ENCODE peak calls at places on chromosomes 5 and 9, in seven cellular contexts. One of them, this sample, is unnamed.

GRCh38 chr5:150829744-150830143 is 16.6 kb upstream of the IRGM start:
- DNase-seq in kidney glomerular epithelial cell: no peak
- DNase-seq in stimulated activated CD8-positive, alpha-beta memory T cell treated with anti-CD3 and anti-CD28 coated beads, Interleukin-7, amount 100 ng/mL, for 24 hours: no peak
- DNase-seq in nucleus accumbens: no peak
- DNase-seq in stimulated activated CD4-positive, alpha-beta T cell treated with anti-CD3 and anti-CD28 coated beads, Interleukin-15, amount 100 ng/mL, for 24 hours: no peak
- DNase-seq in PC-3: no peak
- DNase-seq in hepatocyte: no peak
- DNase-seq in this sample: no peak

GRCh38 chr5:158414333-158414762 is 555.4 kb upstream of the CLINT1 start:
- DNase-seq in kidney glomerular epithelial cell: no peak
- DNase-seq in stimulated activated CD4-positive, alpha-beta T cell treated with anti-CD3 and anti-CD28 coated beads, Interleukin-15, amount 100 ng/mL, for 24 hours: no peak
- DNase-seq in nucleus accumbens: no peak
- DNase-seq in PC-3: no peak
- DNase-seq in hepatocyte: no peak
- DNase-seq in stimulated activated CD8-positive, alpha-beta memory T cell treated with anti-CD3 and anti-CD28 coated beads, Interleukin-7, amount 100 ng/mL, for 24 hours: no peak
- DNase-seq in this sample: no peak

GRCh38 chr9:16811987-16812685 is 58.3 kb downstream of the BNC2 start:
- DNase-seq in PC-3: no peak
- DNase-seq in nucleus accumbens: no peak
- DNase-seq in stimulated activated CD4-positive, alpha-beta T cell treated with anti-CD3 and anti-CD28 coated beads, Interleukin-15, amount 100 ng/mL, for 24 hours: no peak
- DNase-seq in kidney glomerular epithelial cell: no peak
- DNase-seq in stimulated activated CD8-positive, alpha-beta memory T cell treated with anti-CD3 and anti-CD28 coated beads, Interleukin-7, amount 100 ng/mL, for 24 hours: no peak
- DNase-seq in hepatocyte: no peak
- DNase-seq in this sample: no peak

GRCh38 chr5:37771203-37771611 is 68.6 kb downstream of the GDNF start:
- DNase-seq in nucleus accumbens: no peak
- DNase-seq in stimulated activated CD4-positive, alpha-beta T cell treated with anti-CD3 and anti-CD28 coated beads, Interleukin-15, amount 100 ng/mL, for 24 hours: no peak
- DNase-seq in stimulated activated CD8-positive, alpha-beta memory T cell treated with anti-CD3 and anti-CD28 coated beads, Interleukin-7, amount 100 ng/mL, for 24 hours: no peak
- DNase-seq in kidney glomerular epithelial cell: no peak
- DNase-seq in PC-3: no peak
- DNase-seq in hepatocyte: peak
- DNase-seq in this sample: no peak

GRCh38 chr5:132313961-132314432 is 19.8 kb downstream of the SLC22A4 start:
- DNase-seq in nucleus accumbens: no peak
- DNase-seq in kidney glomerular epithelial cell: no peak
- DNase-seq in hepatocyte: no peak
- DNase-seq in stimulated activated CD8-positive, alpha-beta memory T cell treated with anti-CD3 and anti-CD28 coated beads, Interleukin-7, amount 100 ng/mL, for 24 hours: no peak
- DNase-seq in stimulated activated CD4-positive, alpha-beta T cell treated with anti-CD3 and anti-CD28 coated beads, Interleukin-15, amount 100 ng/mL, for 24 hours: no peak
- DNase-seq in PC-3: no peak
- DNase-seq in this sample: no peak

GRCh38 chr5:141664733-141665461 is 13.7 kb upstream of the FCHSD1 start:
- DNase-seq in stimulated activated CD4-positive, alpha-beta T cell treated with anti-CD3 and anti-CD28 coated beads, Interleukin-15, amount 100 ng/mL, for 24 hours: peak
- DNase-seq in stimulated activated CD8-positive, alpha-beta memory T cell treated with anti-CD3 and anti-CD28 coated beads, Interleukin-7, amount 100 ng/mL, for 24 hours: peak
- DNase-seq in hepatocyte: peak
- DNase-seq in kidney glomerular epithelial cell: peak
- DNase-seq in nucleus accumbens: peak
- DNase-seq in PC-3: peak
- DNase-seq in this sample: peak

GRCh38 chr9:137435980-137436760 is 5.0 kb downstream of the ENTPD8 start:
- DNase-seq in hepatocyte: peak
- DNase-seq in stimulated activated CD4-positive, alpha-beta T cell treated with anti-CD3 and anti-CD28 coated beads, Interleukin-15, amount 100 ng/mL, for 24 hours: no peak
- DNase-seq in stimulated activated CD8-positive, alpha-beta memory T cell treated with anti-CD3 and anti-CD28 coated beads, Interleukin-7, amount 100 ng/mL, for 24 hours: no peak
- DNase-seq in kidney glomerular epithelial cell: peak
- DNase-seq in nucleus accumbens: no peak
- DNase-seq in PC-3: peak
- DNase-seq in this sample: no peak

GRCh38 chr9:94913550-94913949 is 187.1 kb downstream of the AOPEP start:
- DNase-seq in kidney glomerular epithelial cell: no peak
- DNase-seq in stimulated activated CD8-positive, alpha-beta memory T cell treated with anti-CD3 and anti-CD28 coated beads, Interleukin-7, amount 100 ng/mL, for 24 hours: no peak
- DNase-seq in nucleus accumbens: no peak
- DNase-seq in stimulated activated CD4-positive, alpha-beta T cell treated with anti-CD3 and anti-CD28 coated beads, Interleukin-15, amount 100 ng/mL, for 24 hours: no peak
- DNase-seq in PC-3: peak
- DNase-seq in hepatocyte: no peak
- DNase-seq in this sample: no peak

GRCh38 chr9:38062498-38063362 is 6.3 kb downstream of the SHB start:
- DNase-seq in kidney glomerular epithelial cell: peak
- DNase-seq in stimulated activated CD4-positive, alpha-beta T cell treated with anti-CD3 and anti-CD28 coated beads, Interleukin-15, amount 100 ng/mL, for 24 hours: no peak
- DNase-seq in nucleus accumbens: no peak
- DNase-seq in hepatocyte: peak
- DNase-seq in stimulated activated CD8-positive, alpha-beta memory T cell treated with anti-CD3 and anti-CD28 coated beads, Interleukin-7, amount 100 ng/mL, for 24 hours: no peak
- DNase-seq in PC-3: peak
- DNase-seq in this sample: no peak

GRCh38 chr9:133167769-133168168 is 4.1 kb upstream of the GBGT1 start:
- DNase-seq in stimulated activated CD8-positive, alpha-beta memory T cell treated with anti-CD3 and anti-CD28 coated beads, Interleukin-7, amount 100 ng/mL, for 24 hours: no peak
- DNase-seq in hepatocyte: no peak
- DNase-seq in kidney glomerular epithelial cell: no peak
- DNase-seq in PC-3: no peak
- DNase-seq in stimulated activated CD4-positive, alpha-beta T cell treated with anti-CD3 and anti-CD28 coated beads, Interleukin-15, amount 100 ng/mL, for 24 hours: no peak
- DNase-seq in nucleus accumbens: no peak
- DNase-seq in this sample: no peak

GRCh38 chr9:101311759-101312420 is 72.9 kb downstream of the BAAT start:
- DNase-seq in PC-3: peak
- DNase-seq in hepatocyte: peak
- DNase-seq in stimulated activated CD4-positive, alpha-beta T cell treated with anti-CD3 and anti-CD28 coated beads, Interleukin-15, amount 100 ng/mL, for 24 hours: no peak
- DNase-seq in nucleus accumbens: no peak
- DNase-seq in kidney glomerular epithelial cell: peak
- DNase-seq in stimulated activated CD8-positive, alpha-beta memory T cell treated with anti-CD3 and anti-CD28 coated beads, Interleukin-7, amount 100 ng/mL, for 24 hours: no peak
- DNase-seq in this sample: peak

GRCh38 chr5:87268126-87268969 is 665 bp downstream of the RASA1 start:
- DNase-seq in PC-3: peak
- DNase-seq in hepatocyte: peak
- DNase-seq in stimulated activated CD4-positive, alpha-beta T cell treated with anti-CD3 and anti-CD28 coated beads, Interleukin-15, amount 100 ng/mL, for 24 hours: peak
- DNase-seq in kidney glomerular epithelial cell: peak
- DNase-seq in stimulated activated CD8-positive, alpha-beta memory T cell treated with anti-CD3 and anti-CD28 coated beads, Interleukin-7, amount 100 ng/mL, for 24 hours: peak
- DNase-seq in nucleus accumbens: peak
- DNase-seq in this sample: peak

GRCh38 chr9:136720251-136720886 is 8.0 kb downstream of the DIPK1B start:
- DNase-seq in stimulated activated CD4-positive, alpha-beta T cell treated with anti-CD3 and anti-CD28 coated beads, Interleukin-15, amount 100 ng/mL, for 24 hours: peak
- DNase-seq in hepatocyte: no peak
- DNase-seq in PC-3: no peak
- DNase-seq in nucleus accumbens: peak
- DNase-seq in stimulated activated CD8-positive, alpha-beta memory T cell treated with anti-CD3 and anti-CD28 coated beads, Interleukin-7, amount 100 ng/mL, for 24 hours: no peak
- DNase-seq in kidney glomerular epithelial cell: no peak
- DNase-seq in this sample: peak

GRCh38 chr5:135703026-135703550 is 124.3 kb upstream of the CXCL14 start:
- DNase-seq in PC-3: no peak
- DNase-seq in hepatocyte: no peak
- DNase-seq in kidney glomerular epithelial cell: no peak
- DNase-seq in stimulated activated CD8-positive, alpha-beta memory T cell treated with anti-CD3 and anti-CD28 coated beads, Interleukin-7, amount 100 ng/mL, for 24 hours: no peak
- DNase-seq in stimulated activated CD4-positive, alpha-beta T cell treated with anti-CD3 and anti-CD28 coated beads, Interleukin-15, amount 100 ng/mL, for 24 hours: no peak
- DNase-seq in nucleus accumbens: no peak
- DNase-seq in this sample: no peak

GRCh38 chr9:92501671-92502393 is 19.5 kb upstream of the ASPN start:
- DNase-seq in stimulated activated CD4-positive, alpha-beta T cell treated with anti-CD3 and anti-CD28 coated beads, Interleukin-15, amount 100 ng/mL, for 24 hours: peak
- DNase-seq in stimulated activated CD8-positive, alpha-beta memory T cell treated with anti-CD3 and anti-CD28 coated beads, Interleukin-7, amount 100 ng/mL, for 24 hours: no peak
- DNase-seq in nucleus accumbens: no peak
- DNase-seq in hepatocyte: peak
- DNase-seq in kidney glomerular epithelial cell: no peak
- DNase-seq in PC-3: peak
- DNase-seq in this sample: peak

GRCh38 chr9:91757802-91758201 is 192.2 kb downstream of the ROR2 start:
- DNase-seq in stimulated activated CD4-positive, alpha-beta T cell treated with anti-CD3 and anti-CD28 coated beads, Interleukin-15, amount 100 ng/mL, for 24 hours: no peak
- DNase-seq in hepatocyte: no peak
- DNase-seq in nucleus accumbens: no peak
- DNase-seq in stimulated activated CD8-positive, alpha-beta memory T cell treated with anti-CD3 and anti-CD28 coated beads, Interleukin-7, amount 100 ng/mL, for 24 hours: no peak
- DNase-seq in PC-3: no peak
- DNase-seq in kidney glomerular epithelial cell: no peak
- DNase-seq in this sample: no peak

GRCh38 chr9:27784999-27785713 is 211.9 kb upstream of the C9orf72 start:
- DNase-seq in hepatocyte: no peak
- DNase-seq in stimulated activated CD8-positive, alpha-beta memory T cell treated with anti-CD3 and anti-CD28 coated beads, Interleukin-7, amount 100 ng/mL, for 24 hours: no peak
- DNase-seq in nucleus accumbens: no peak
- DNase-seq in kidney glomerular epithelial cell: no peak
- DNase-seq in PC-3: no peak
- DNase-seq in stimulated activated CD4-positive, alpha-beta T cell treated with anti-CD3 and anti-CD28 coated beads, Interleukin-15, amount 100 ng/mL, for 24 hours: peak
- DNase-seq in this sample: no peak